ENCODE peak calls at places on chromosomes 11 and 22, in eight cellular contexts. Y is neural progenitor cell, U is Peyer's patch, L is GM23248, B is thoracic aorta, C is fibroblast of pulmonary artery, O is psoas muscle, V is fibroblast of mammary gland. H is an unnamed sample.

GRCh38 chr11:67022341-67022933 is 497 bp upstream of the SYT12 start:
- DNase-seq in U (no peak), C (peak), V (peak), Y (no peak), O (no peak), B (no peak), L (peak), H (no peak)

GRCh38 chr11:75465701-75466531 is 32.9 kb upstream of the KLHL35 start:
- DNase-seq in C (peak), V (no peak), O (peak), Y (peak), U (no peak), B (no peak), L (peak), H (no peak)

GRCh38 chr11:44597358-44598009 is 32.0 kb downstream of the CD82 start:
- DNase-seq in Y (no peak), U (no peak), C (no peak), V (no peak), O (no peak), B (no peak), L (no peak), H (no peak)

GRCh38 chr11:114773541-114774338 is 95.4 kb downstream of the NXPE2 start:
- DNase-seq in Y (peak), B (no peak), C (no peak), U (no peak), O (no peak), L (no peak), V (no peak), H (no peak)

GRCh38 chr11:75490221-75491181 is 35.2 kb downstream of the GDPD5 start:
- DNase-seq in L (peak), V (no peak), U (no peak), B (no peak), O (no peak), Y (no peak), C (peak), H (no peak)

GRCh38 chr11:32154275-32154674 is 63.4 kb downstream of the RCN1 start:
- DNase-seq in B (no peak), L (peak), U (no peak), V (peak), C (peak), O (no peak), Y (no peak), H (no peak)

GRCh38 chr11:124934862-124935547 is 842 bp downstream of the HEPACAM start:
- DNase-seq in B (no peak), V (peak), U (no peak), L (peak), C (peak), O (no peak), Y (no peak), H (no peak)

GRCh38 chr11:79762271-79762935 is 321.6 kb upstream of the TENM4 start:
- DNase-seq in C (no peak), L (no peak), Y (peak), B (no peak), U (no peak), V (peak), O (no peak), H (no peak)

GRCh38 chr22:38927033-38927789 is 30.2 kb upstream of the APOBEC3A start:
- DNase-seq in L (peak), C (peak), U (peak), O (peak), B (peak), V (peak), Y (peak), H (peak)

GRCh38 chr11:102831128-102831708 is 12.2 kb downstream of the MMP3 start:
- DNase-seq in V (peak), O (peak), Y (peak), U (no peak), L (peak), B (no peak), C (peak), H (peak)

GRCh38 chr11:64271339-64272132 is 12.9 kb downstream of the BAD start:
- DNase-seq in O (peak), U (peak), L (peak), C (peak), B (peak), V (peak), Y (peak), H (peak)

GRCh38 chr11:133082453-133082781 is 449.9 kb downstream of the OPCML start:
- DNase-seq in V (no peak), Y (peak), L (no peak), B (peak), U (peak), C (peak), O (peak), H (no peak)

GRCh38 chr11:45872513-45873356 is 12.7 kb upstream of the MAPK8IP1 start:
- DNase-seq in O (peak), B (no peak), U (peak), Y (peak), C (peak), V (peak), L (peak), H (peak)

DNA sequence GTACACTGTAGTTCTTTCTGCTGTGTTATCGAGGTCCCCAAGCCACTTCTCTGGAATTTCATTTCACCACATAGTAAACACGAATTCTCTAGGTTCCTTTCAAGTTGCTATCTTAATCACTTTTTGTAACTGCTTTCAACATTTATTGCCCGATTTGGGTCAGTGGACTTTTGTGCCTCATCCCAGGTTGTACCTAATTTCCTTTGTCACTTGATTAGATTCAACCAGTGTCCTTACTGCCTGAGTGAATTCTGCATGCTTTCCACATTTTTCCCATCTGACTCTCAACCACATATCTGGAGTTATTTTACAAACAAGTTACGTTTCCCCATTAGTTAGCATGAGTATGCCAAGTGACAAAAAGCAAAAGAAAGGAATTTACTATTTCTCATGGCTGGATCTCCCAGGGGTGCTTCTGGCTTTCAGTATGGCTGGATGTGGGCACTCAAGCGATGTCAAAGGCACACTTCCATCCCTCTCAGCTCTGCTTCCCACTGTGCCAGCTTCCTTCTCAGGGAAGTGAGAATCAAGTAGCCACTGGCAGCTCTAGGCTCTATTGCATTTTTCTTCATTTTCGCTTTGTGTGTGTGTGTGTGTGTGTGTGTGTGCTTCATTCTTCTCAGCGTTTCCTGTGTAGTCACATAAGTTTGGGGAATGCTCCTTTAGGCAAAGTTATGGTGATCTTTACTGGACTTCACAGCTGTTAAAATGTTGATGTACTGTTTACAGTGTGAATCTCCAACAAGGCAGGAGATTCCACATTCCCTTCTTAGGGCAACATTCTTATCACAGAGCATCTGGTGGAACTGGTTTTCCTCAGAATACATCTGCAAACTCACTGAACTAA is 128.9 kb downstream of the DBX1 start:
- DNase-seq in V (peak), L (peak), O (no peak), Y (peak), U (no peak), B (no peak), C (peak), H (no peak)
- H3K4me3 ChIP-seq in V (no peak), L (peak), O (no peak), Y (no peak), U (no peak), B (no peak), C (no peak), H (no peak)

GRCh38 chr11:57308426-57309060 is 16.2 kb downstream of the TNKS1BP1 start:
- DNase-seq in Y (no peak), B (no peak), V (no peak), L (no peak), O (peak), C (no peak), U (no peak), H (peak)

GRCh38 chr11:57311109-57311936 is 13.4 kb downstream of the TNKS1BP1 start:
- DNase-seq in U (peak), B (peak), V (peak), Y (peak), C (peak), L (peak), O (peak), H (peak)

GRCh38 chr11:57309106-57310059 is 15.4 kb downstream of the TNKS1BP1 start:
- DNase-seq in O (peak), B (no peak), V (no peak), L (no peak), U (no peak), C (no peak), Y (no peak), H (peak)

GRCh38 chr11:57310630-57311086 is 14.1 kb downstream of the TNKS1BP1 start:
- DNase-seq in V (peak), O (no peak), Y (no peak), B (no peak), U (no peak), C (peak), L (peak), H (no peak)

DNA sequence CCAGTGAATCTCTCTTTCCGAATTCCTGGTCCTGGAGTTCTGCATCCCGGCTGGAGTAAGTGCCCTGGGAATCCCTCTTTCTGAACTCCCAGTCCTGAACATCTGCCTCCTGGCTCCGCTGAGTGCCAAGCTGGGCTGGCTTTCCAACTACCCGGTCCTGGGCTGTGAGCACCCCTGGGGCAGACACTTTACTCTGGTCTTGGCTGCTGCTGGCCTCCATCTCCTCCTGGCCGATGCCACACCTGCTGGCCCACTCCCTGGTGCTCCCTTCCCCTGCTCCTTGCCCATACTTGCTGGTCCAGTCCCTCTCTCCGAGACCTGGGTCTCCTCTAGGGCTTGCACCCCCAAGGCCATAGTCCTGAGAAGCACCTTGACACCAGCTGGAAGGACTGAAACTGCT is 14.7 kb downstream of the TNKS1BP1 start:
- DNase-seq in C (no peak), V (no peak), Y (no peak), O (peak), B (no peak), L (no peak), U (no peak), H (peak)
- H3K4me3 ChIP-seq in C (peak), V (no peak), Y (no peak), O (peak), B (peak), L (peak), U (no peak), H (peak)

DNA sequence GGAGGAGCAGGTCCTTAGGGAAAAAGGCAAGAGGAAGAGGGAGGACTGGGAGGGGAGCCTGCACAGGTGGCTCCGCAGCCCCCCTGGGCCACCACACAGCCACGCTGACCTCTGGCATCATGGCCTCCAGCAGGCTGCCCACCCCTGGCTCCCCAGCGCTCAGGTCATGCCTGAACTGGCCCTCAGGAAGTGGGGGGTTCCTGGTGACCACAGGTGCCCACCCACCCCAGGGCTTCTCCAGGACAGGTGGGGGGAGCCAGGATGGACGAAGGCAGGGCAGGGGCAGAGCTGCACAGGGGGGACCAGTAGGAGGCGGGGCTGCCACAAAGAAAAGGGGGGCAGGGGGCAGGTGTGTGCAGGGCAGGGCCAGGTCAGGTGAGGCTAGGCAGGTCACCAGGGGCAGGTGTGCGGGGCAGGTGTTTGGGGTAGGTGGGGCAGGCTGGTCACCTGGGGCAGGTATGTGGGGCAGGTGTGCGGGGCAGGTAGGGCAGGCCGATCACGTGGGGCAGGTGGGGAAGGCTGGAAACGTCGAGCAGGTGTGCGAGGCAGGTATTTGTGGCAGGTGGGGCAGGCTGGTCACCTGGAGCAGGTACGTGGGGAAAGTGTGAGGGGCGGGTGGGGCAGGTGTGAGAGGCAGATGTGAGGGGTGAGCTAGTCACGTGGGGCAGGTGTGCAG is 997 bp downstream of the DEAF1 start:
- DNase-seq in C (no peak), V (no peak), O (no peak), Y (no peak), L (no peak), B (no peak), U (no peak), H (peak)
- H3K4me3 ChIP-seq in C (peak), V (peak), O (peak), Y (peak), L (peak), B (peak), U (peak), H (peak)

DNA sequence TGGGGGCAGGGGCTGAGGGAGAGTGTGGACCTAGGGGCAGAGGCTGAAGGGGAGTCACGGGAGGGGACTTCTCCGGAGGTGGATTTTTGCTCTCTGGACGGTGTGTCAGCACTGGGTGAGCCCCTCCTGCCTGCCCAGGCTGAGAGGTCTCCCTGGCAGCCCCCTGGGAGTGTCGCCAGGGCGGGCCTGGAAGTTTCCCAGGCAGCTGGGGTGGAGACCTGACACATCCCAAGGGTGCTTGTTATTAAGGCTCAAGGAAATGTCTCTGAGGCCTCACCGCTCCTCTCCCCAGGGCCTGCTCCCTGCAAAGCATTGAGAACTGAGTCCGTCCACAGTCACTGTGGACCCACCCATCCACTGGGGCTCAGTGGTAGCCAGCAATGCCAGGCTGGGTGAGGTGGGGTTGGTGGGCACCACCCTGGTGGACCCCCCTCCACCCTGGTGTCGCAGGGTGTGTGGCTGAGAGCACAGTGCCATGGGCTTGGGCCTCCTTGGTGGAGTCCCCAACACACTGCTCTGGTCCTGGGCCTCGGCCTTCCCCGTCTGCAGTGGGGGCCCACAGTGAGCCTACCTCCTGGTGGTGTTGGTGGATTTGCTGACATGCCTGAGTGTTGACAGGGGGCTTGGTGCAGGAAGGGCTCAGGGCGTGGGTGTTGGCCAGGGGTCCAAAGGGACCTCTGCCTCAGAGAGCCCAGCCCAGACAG is 2.5 kb downstream of the CD81 start:
- DNase-seq in Y (no peak), U (no peak), C (no peak), L (peak), V (peak), O (peak), B (no peak), H (no peak)
- H3K4me3 ChIP-seq in Y (no peak), U (peak), C (peak), L (peak), V (peak), O (peak), B (peak), H (peak)

GRCh38 chr11:20050551-20051333 is 109.5 kb downstream of the DBX1 start:
- DNase-seq in Y (peak), U (no peak), V (no peak), O (no peak), L (no peak), B (no peak), C (no peak), H (no peak)
- H3K4me3 ChIP-seq in Y (no peak), U (no peak), V (no peak), O (no peak), L (no peak), B (no peak), C (no peak), H (no peak)

DNA sequence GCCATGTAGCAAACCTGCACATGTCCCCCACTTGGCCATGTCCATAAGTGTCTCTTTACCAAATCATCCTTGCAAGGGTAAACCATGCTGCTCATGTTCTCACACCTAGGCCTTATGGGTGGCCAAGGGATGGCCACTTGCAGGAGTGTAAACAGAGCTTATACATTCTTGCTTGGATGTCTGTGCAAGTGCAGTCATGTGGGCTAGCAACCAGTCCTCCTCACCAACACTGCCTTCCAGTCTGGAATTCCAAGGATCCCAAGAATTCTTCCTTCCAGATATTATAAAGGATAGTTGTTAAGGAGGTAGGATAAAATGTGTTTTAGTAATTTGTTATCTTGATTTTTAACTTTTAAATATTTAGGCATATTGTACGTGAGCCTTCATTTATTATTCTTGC is 47.8 kb upstream of the OR5P2 start:
- DNase-seq in Y (no peak), C (no peak), U (no peak), L (no peak), V (no peak), B (no peak), O (no peak), H (no peak)
- H3K4me3 ChIP-seq in Y (no peak), C (no peak), U (no peak), L (no peak), V (no peak), B (no peak), O (no peak), H (no peak)

DNA sequence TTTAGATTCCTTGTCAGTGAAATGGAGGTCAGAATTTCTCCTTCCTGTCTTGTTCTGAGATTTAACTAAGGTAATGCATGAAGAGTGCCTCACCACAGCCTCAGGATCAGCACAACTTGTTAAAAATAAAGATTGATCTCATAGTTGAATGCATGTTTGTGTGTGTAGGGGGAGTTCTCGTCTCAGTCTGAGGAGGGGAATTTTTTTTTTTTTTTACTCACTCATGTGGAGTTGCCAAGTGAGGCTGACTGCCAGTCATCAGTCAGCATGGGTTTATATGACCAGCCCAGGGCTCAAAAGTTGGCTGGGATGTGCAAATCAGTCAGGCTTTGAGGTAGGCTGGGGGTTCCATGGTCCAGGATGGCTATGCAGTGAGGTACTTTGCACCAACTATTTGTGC is 113.2 kb downstream of the FANCF start:
- DNase-seq in O (no peak), V (no peak), B (no peak), Y (no peak), U (no peak), C (no peak), L (no peak), H (no peak)
- H3K4me3 ChIP-seq in O (no peak), V (no peak), B (no peak), Y (no peak), U (no peak), C (no peak), L (no peak), H (no peak)

DNA sequence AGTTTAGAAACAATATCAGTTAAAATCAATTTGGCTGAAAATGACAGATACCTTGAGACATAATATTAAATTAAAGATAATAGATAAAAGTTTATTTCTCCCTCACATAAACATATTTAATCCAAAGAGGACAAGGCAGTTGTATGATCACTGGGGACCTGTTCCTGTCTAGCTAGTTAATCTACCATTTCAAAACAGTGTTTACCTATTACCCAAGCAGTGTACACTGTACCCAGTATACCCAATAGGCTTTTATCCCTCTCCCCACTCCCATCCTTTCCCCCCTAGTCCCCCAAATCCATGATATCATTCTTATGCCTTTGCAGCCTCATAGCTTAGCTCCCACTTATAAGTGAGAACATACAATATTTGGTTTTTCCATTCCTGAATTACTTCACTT is 229.7 kb upstream of the LARGE1 start:
- DNase-seq in B (no peak), V (no peak), L (no peak), U (no peak), Y (no peak), O (no peak), C (no peak), H (no peak)
- H3K4me3 ChIP-seq in B (no peak), V (no peak), L (no peak), U (no peak), Y (no peak), O (no peak), C (no peak), H (no peak)

DNA sequence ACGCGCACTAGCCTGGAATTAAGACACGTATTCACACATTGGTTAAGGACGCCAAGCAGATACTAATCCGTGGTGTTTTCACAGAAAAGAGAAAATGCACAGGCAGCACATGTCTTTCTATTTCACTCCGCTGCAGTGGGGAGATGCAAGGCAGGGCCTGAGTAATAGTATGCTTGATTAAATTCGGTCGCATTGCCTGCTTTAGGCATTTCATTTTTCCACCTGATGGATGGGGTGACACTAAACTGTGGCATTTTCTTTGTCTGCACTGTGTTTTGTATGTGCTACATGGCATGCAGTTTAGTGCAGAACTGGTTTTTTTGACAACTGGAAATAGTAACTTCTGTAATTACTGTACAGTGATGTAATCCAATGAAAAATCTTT is 94.9 kb downstream of the SLC17A6 start:
- DNase-seq in C (no peak), U (no peak), V (no peak), B (no peak), O (no peak), Y (no peak), L (peak), H (no peak)
- H3K4me3 ChIP-seq in C (peak), U (no peak), V (no peak), B (peak), O (peak), Y (no peak), L (peak), H (peak)